ENCODE peak calls at places on chromosomes 11 and 22, in eight cellular contexts. One of them, this sample, is unnamed.

GRCh38 chr11:64238999-64239398 is 1.9 kb upstream of the FKBP2 start:
- DNase-seq in NCI-H1105 treated with DMSO at 0.1 percent for 48 hours: no peak
- DNase-seq in M059J: no peak
- DNase-seq in heart left ventricle: no peak
- DNase-seq in stimulated activated CD8-positive, alpha-beta memory T cell treated with anti-CD3 and anti-CD28 coated beads, Interleukin-15, amount 100 ng/mL, for 48 hours: no peak
- DNase-seq in testis: no peak
- DNase-seq in HFFc6: no peak
- DNase-seq in iPS-NIHi11: no peak
- DNase-seq in this sample: no peak

GRCh38 chr11:64744544-64745218 is 739 bp upstream of the RASGRP2 start:
- DNase-seq in NCI-H1105 treated with DMSO at 0.1 percent for 48 hours: no peak
- DNase-seq in M059J: no peak
- DNase-seq in heart left ventricle: peak
- DNase-seq in stimulated activated CD8-positive, alpha-beta memory T cell treated with anti-CD3 and anti-CD28 coated beads, Interleukin-15, amount 100 ng/mL, for 48 hours: no peak
- DNase-seq in testis: no peak
- DNase-seq in HFFc6: no peak
- DNase-seq in iPS-NIHi11: peak
- DNase-seq in this sample: no peak

GRCh38 chr11:110125632-110126031 is 32.4 kb downstream of the ZC3H12C start:
- DNase-seq in NCI-H1105 treated with DMSO at 0.1 percent for 48 hours: no peak
- DNase-seq in M059J: peak
- DNase-seq in heart left ventricle: no peak
- DNase-seq in stimulated activated CD8-positive, alpha-beta memory T cell treated with anti-CD3 and anti-CD28 coated beads, Interleukin-15, amount 100 ng/mL, for 48 hours: no peak
- DNase-seq in testis: no peak
- DNase-seq in HFFc6: peak
- DNase-seq in iPS-NIHi11: no peak
- DNase-seq in this sample: no peak

GRCh38 chr11:14342906-14343305 is 16.1 kb downstream of the RRAS2 start:
- DNase-seq in NCI-H1105 treated with DMSO at 0.1 percent for 48 hours: no peak
- DNase-seq in M059J: no peak
- DNase-seq in heart left ventricle: no peak
- DNase-seq in stimulated activated CD8-positive, alpha-beta memory T cell treated with anti-CD3 and anti-CD28 coated beads, Interleukin-15, amount 100 ng/mL, for 48 hours: no peak
- DNase-seq in testis: no peak
- DNase-seq in HFFc6: no peak
- DNase-seq in iPS-NIHi11: no peak
- DNase-seq in this sample: no peak

GRCh38 chr11:61904539-61905048 is 12.8 kb downstream of the RAB3IL1 start:
- DNase-seq in NCI-H1105 treated with DMSO at 0.1 percent for 48 hours: no peak
- DNase-seq in M059J: no peak
- DNase-seq in heart left ventricle: no peak
- DNase-seq in stimulated activated CD8-positive, alpha-beta memory T cell treated with anti-CD3 and anti-CD28 coated beads, Interleukin-15, amount 100 ng/mL, for 48 hours: no peak
- DNase-seq in testis: no peak
- DNase-seq in HFFc6: no peak
- DNase-seq in iPS-NIHi11: peak
- DNase-seq in this sample: no peak

GRCh38 chr22:19811811-19812771 is 42.6 kb downstream of the GNB1L start:
- DNase-seq in NCI-H1105 treated with DMSO at 0.1 percent for 48 hours: no peak
- DNase-seq in M059J: no peak
- DNase-seq in heart left ventricle: no peak
- DNase-seq in stimulated activated CD8-positive, alpha-beta memory T cell treated with anti-CD3 and anti-CD28 coated beads, Interleukin-15, amount 100 ng/mL, for 48 hours: no peak
- DNase-seq in testis: peak
- DNase-seq in HFFc6: no peak
- DNase-seq in iPS-NIHi11: no peak
- DNase-seq in this sample: no peak

GRCh38 chr11:17764446-17765218 is 30.1 kb downstream of the KCNC1 start:
- DNase-seq in NCI-H1105 treated with DMSO at 0.1 percent for 48 hours: no peak
- DNase-seq in M059J: no peak
- DNase-seq in heart left ventricle: no peak
- DNase-seq in stimulated activated CD8-positive, alpha-beta memory T cell treated with anti-CD3 and anti-CD28 coated beads, Interleukin-15, amount 100 ng/mL, for 48 hours: no peak
- DNase-seq in testis: no peak
- DNase-seq in HFFc6: no peak
- DNase-seq in iPS-NIHi11: no peak
- DNase-seq in this sample: no peak

GRCh38 chr11:119196833-119197483 is 9.2 kb upstream of the CBL start:
- DNase-seq in NCI-H1105 treated with DMSO at 0.1 percent for 48 hours: peak
- DNase-seq in M059J: peak
- DNase-seq in heart left ventricle: peak
- DNase-seq in stimulated activated CD8-positive, alpha-beta memory T cell treated with anti-CD3 and anti-CD28 coated beads, Interleukin-15, amount 100 ng/mL, for 48 hours: peak
- DNase-seq in testis: peak
- DNase-seq in HFFc6: peak
- DNase-seq in iPS-NIHi11: peak
- DNase-seq in this sample: peak

GRCh38 chr11:72229925-72230763 is 5.6 kb downstream of the INPPL1 start:
- DNase-seq in NCI-H1105 treated with DMSO at 0.1 percent for 48 hours: no peak
- DNase-seq in M059J: no peak
- DNase-seq in heart left ventricle: no peak
- DNase-seq in stimulated activated CD8-positive, alpha-beta memory T cell treated with anti-CD3 and anti-CD28 coated beads, Interleukin-15, amount 100 ng/mL, for 48 hours: no peak
- DNase-seq in testis: peak
- DNase-seq in HFFc6: no peak
- DNase-seq in iPS-NIHi11: no peak
- DNase-seq in this sample: no peak

GRCh38 chr22:43343262-43343988 is at the start of gene SCUBE1:
- DNase-seq in NCI-H1105 treated with DMSO at 0.1 percent for 48 hours: peak
- DNase-seq in M059J: peak
- DNase-seq in heart left ventricle: peak
- DNase-seq in stimulated activated CD8-positive, alpha-beta memory T cell treated with anti-CD3 and anti-CD28 coated beads, Interleukin-15, amount 100 ng/mL, for 48 hours: peak
- DNase-seq in testis: peak
- DNase-seq in HFFc6: no peak
- DNase-seq in iPS-NIHi11: peak
- DNase-seq in this sample: peak

GRCh38 chr11:70503201-70503877 is 105.0 kb downstream of the CTTN start:
- DNase-seq in NCI-H1105 treated with DMSO at 0.1 percent for 48 hours: peak
- DNase-seq in M059J: no peak
- DNase-seq in heart left ventricle: no peak
- DNase-seq in stimulated activated CD8-positive, alpha-beta memory T cell treated with anti-CD3 and anti-CD28 coated beads, Interleukin-15, amount 100 ng/mL, for 48 hours: no peak
- DNase-seq in testis: no peak
- DNase-seq in HFFc6: no peak
- DNase-seq in iPS-NIHi11: no peak
- DNase-seq in this sample: peak

GRCh38 chr22:31343235-31344191 is 2.6 kb downstream of the PATZ1 start:
- DNase-seq in NCI-H1105 treated with DMSO at 0.1 percent for 48 hours: peak
- DNase-seq in M059J: no peak
- DNase-seq in heart left ventricle: peak
- DNase-seq in stimulated activated CD8-positive, alpha-beta memory T cell treated with anti-CD3 and anti-CD28 coated beads, Interleukin-15, amount 100 ng/mL, for 48 hours: no peak
- DNase-seq in testis: peak
- DNase-seq in HFFc6: no peak
- DNase-seq in iPS-NIHi11: peak
- DNase-seq in this sample: peak

GRCh38 chr11:125070699-125071254 is 7.7 kb downstream of the SLC37A2 start:
- DNase-seq in NCI-H1105 treated with DMSO at 0.1 percent for 48 hours: no peak
- DNase-seq in M059J: peak
- DNase-seq in heart left ventricle: peak
- DNase-seq in stimulated activated CD8-positive, alpha-beta memory T cell treated with anti-CD3 and anti-CD28 coated beads, Interleukin-15, amount 100 ng/mL, for 48 hours: peak
- DNase-seq in testis: peak
- DNase-seq in HFFc6: peak
- DNase-seq in iPS-NIHi11: no peak
- DNase-seq in this sample: no peak

GRCh38 chr11:125777309-125777708 is 1.3 kb downstream of the PATE2 start:
- DNase-seq in NCI-H1105 treated with DMSO at 0.1 percent for 48 hours: no peak
- DNase-seq in M059J: peak
- DNase-seq in heart left ventricle: no peak
- DNase-seq in stimulated activated CD8-positive, alpha-beta memory T cell treated with anti-CD3 and anti-CD28 coated beads, Interleukin-15, amount 100 ng/mL, for 48 hours: no peak
- DNase-seq in testis: no peak
- DNase-seq in HFFc6: peak
- DNase-seq in iPS-NIHi11: no peak
- DNase-seq in this sample: peak

GRCh38 chr11:45245237-45246045 is 40.7 kb downstream of the SYT13 start:
- DNase-seq in NCI-H1105 treated with DMSO at 0.1 percent for 48 hours: no peak
- DNase-seq in M059J: no peak
- DNase-seq in heart left ventricle: no peak
- DNase-seq in stimulated activated CD8-positive, alpha-beta memory T cell treated with anti-CD3 and anti-CD28 coated beads, Interleukin-15, amount 100 ng/mL, for 48 hours: no peak
- DNase-seq in testis: no peak
- DNase-seq in HFFc6: no peak
- DNase-seq in iPS-NIHi11: no peak
- DNase-seq in this sample: no peak

GRCh38 chr11:70007796-70008195 is 70.3 kb upstream of the ANO1 start:
- DNase-seq in NCI-H1105 treated with DMSO at 0.1 percent for 48 hours: no peak
- DNase-seq in M059J: no peak
- DNase-seq in heart left ventricle: no peak
- DNase-seq in stimulated activated CD8-positive, alpha-beta memory T cell treated with anti-CD3 and anti-CD28 coated beads, Interleukin-15, amount 100 ng/mL, for 48 hours: no peak
- DNase-seq in testis: no peak
- DNase-seq in HFFc6: no peak
- DNase-seq in iPS-NIHi11: no peak
- DNase-seq in this sample: no peak

GRCh38 chr11:104970756-104971155 is 2.4 kb upstream of the CASP4 start:
- DNase-seq in NCI-H1105 treated with DMSO at 0.1 percent for 48 hours: no peak
- DNase-seq in M059J: no peak
- DNase-seq in heart left ventricle: no peak
- DNase-seq in stimulated activated CD8-positive, alpha-beta memory T cell treated with anti-CD3 and anti-CD28 coated beads, Interleukin-15, amount 100 ng/mL, for 48 hours: no peak
- DNase-seq in testis: no peak
- DNase-seq in HFFc6: no peak
- DNase-seq in iPS-NIHi11: no peak
- DNase-seq in this sample: no peak

GRCh38 chr22:38862375-38863329 is 9.4 kb downstream of the CBX6 start:
- DNase-seq in NCI-H1105 treated with DMSO at 0.1 percent for 48 hours: no peak
- DNase-seq in M059J: no peak
- DNase-seq in heart left ventricle: peak
- DNase-seq in stimulated activated CD8-positive, alpha-beta memory T cell treated with anti-CD3 and anti-CD28 coated beads, Interleukin-15, amount 100 ng/mL, for 48 hours: no peak
- DNase-seq in testis: peak
- DNase-seq in HFFc6: no peak
- DNase-seq in iPS-NIHi11: no peak
- DNase-seq in this sample: no peak

GRCh38 chr11:113862430-113862829 is 12.9 kb downstream of the USP28 start:
- DNase-seq in NCI-H1105 treated with DMSO at 0.1 percent for 48 hours: no peak
- DNase-seq in M059J: no peak
- DNase-seq in heart left ventricle: no peak
- DNase-seq in stimulated activated CD8-positive, alpha-beta memory T cell treated with anti-CD3 and anti-CD28 coated beads, Interleukin-15, amount 100 ng/mL, for 48 hours: no peak
- DNase-seq in testis: no peak
- DNase-seq in HFFc6: peak
- DNase-seq in iPS-NIHi11: no peak
- DNase-seq in this sample: no peak

GRCh38 chr22:47294222-47294532 is 531.7 kb downstream of the TBC1D22A start:
- DNase-seq in NCI-H1105 treated with DMSO at 0.1 percent for 48 hours: no peak
- DNase-seq in M059J: peak
- DNase-seq in heart left ventricle: peak
- DNase-seq in stimulated activated CD8-positive, alpha-beta memory T cell treated with anti-CD3 and anti-CD28 coated beads, Interleukin-15, amount 100 ng/mL, for 48 hours: no peak
- DNase-seq in testis: peak
- DNase-seq in HFFc6: peak
- DNase-seq in iPS-NIHi11: no peak
- DNase-seq in this sample: no peak

GRCh38 chr11:35159111-35159510 is 20.1 kb downstream of the CD44 start:
- DNase-seq in NCI-H1105 treated with DMSO at 0.1 percent for 48 hours: no peak
- DNase-seq in M059J: no peak
- DNase-seq in heart left ventricle: no peak
- DNase-seq in stimulated activated CD8-positive, alpha-beta memory T cell treated with anti-CD3 and anti-CD28 coated beads, Interleukin-15, amount 100 ng/mL, for 48 hours: no peak
- DNase-seq in testis: no peak
- DNase-seq in HFFc6: no peak
- DNase-seq in iPS-NIHi11: no peak
- DNase-seq in this sample: no peak

GRCh38 chr22:23033116-23033905 is 37.0 kb upstream of the GNAZ start:
- DNase-seq in NCI-H1105 treated with DMSO at 0.1 percent for 48 hours: no peak
- DNase-seq in M059J: no peak
- DNase-seq in heart left ventricle: no peak
- DNase-seq in stimulated activated CD8-positive, alpha-beta memory T cell treated with anti-CD3 and anti-CD28 coated beads, Interleukin-15, amount 100 ng/mL, for 48 hours: no peak
- DNase-seq in testis: no peak
- DNase-seq in HFFc6: no peak
- DNase-seq in iPS-NIHi11: no peak
- DNase-seq in this sample: no peak

GRCh38 chr11:126194121-126194543 is 17.3 kb downstream of the RPUSD4 start:
- DNase-seq in NCI-H1105 treated with DMSO at 0.1 percent for 48 hours: peak
- DNase-seq in M059J: peak
- DNase-seq in heart left ventricle: no peak
- DNase-seq in stimulated activated CD8-positive, alpha-beta memory T cell treated with anti-CD3 and anti-CD28 coated beads, Interleukin-15, amount 100 ng/mL, for 48 hours: no peak
- DNase-seq in testis: peak
- DNase-seq in HFFc6: peak
- DNase-seq in iPS-NIHi11: peak
- DNase-seq in this sample: peak

GRCh38 chr11:124754309-124754708 is 2.3 kb upstream of the VSIG2 start:
- DNase-seq in NCI-H1105 treated with DMSO at 0.1 percent for 48 hours: no peak
- DNase-seq in M059J: peak
- DNase-seq in heart left ventricle: no peak
- DNase-seq in stimulated activated CD8-positive, alpha-beta memory T cell treated with anti-CD3 and anti-CD28 coated beads, Interleukin-15, amount 100 ng/mL, for 48 hours: no peak
- DNase-seq in testis: no peak
- DNase-seq in HFFc6: no peak
- DNase-seq in iPS-NIHi11: no peak
- DNase-seq in this sample: no peak

GRCh38 chr11:110112457-110112856 is 19.3 kb downstream of the ZC3H12C start:
- DNase-seq in NCI-H1105 treated with DMSO at 0.1 percent for 48 hours: no peak
- DNase-seq in M059J: no peak
- DNase-seq in heart left ventricle: no peak
- DNase-seq in stimulated activated CD8-positive, alpha-beta memory T cell treated with anti-CD3 and anti-CD28 coated beads, Interleukin-15, amount 100 ng/mL, for 48 hours: no peak
- DNase-seq in testis: no peak
- DNase-seq in HFFc6: no peak
- DNase-seq in iPS-NIHi11: no peak
- DNase-seq in this sample: no peak

GRCh38 chr11:10476342-10476741 is 21.3 kb downstream of the AMPD3 start:
- DNase-seq in NCI-H1105 treated with DMSO at 0.1 percent for 48 hours: no peak
- DNase-seq in M059J: no peak
- DNase-seq in heart left ventricle: no peak
- DNase-seq in stimulated activated CD8-positive, alpha-beta memory T cell treated with anti-CD3 and anti-CD28 coated beads, Interleukin-15, amount 100 ng/mL, for 48 hours: no peak
- DNase-seq in testis: no peak
- DNase-seq in HFFc6: no peak
- DNase-seq in iPS-NIHi11: no peak
- DNase-seq in this sample: no peak

GRCh38 chr11:82810326-82810725 is 76.7 kb upstream of the FAM181B start:
- DNase-seq in NCI-H1105 treated with DMSO at 0.1 percent for 48 hours: no peak
- DNase-seq in M059J: no peak
- DNase-seq in heart left ventricle: no peak
- DNase-seq in stimulated activated CD8-positive, alpha-beta memory T cell treated with anti-CD3 and anti-CD28 coated beads, Interleukin-15, amount 100 ng/mL, for 48 hours: no peak
- DNase-seq in testis: no peak
- DNase-seq in HFFc6: no peak
- DNase-seq in iPS-NIHi11: no peak
- DNase-seq in this sample: no peak

GRCh38 chr11:124841186-124841585 is 24.0 kb upstream of the ROBO3 start:
- DNase-seq in NCI-H1105 treated with DMSO at 0.1 percent for 48 hours: no peak
- DNase-seq in M059J: peak
- DNase-seq in heart left ventricle: no peak
- DNase-seq in stimulated activated CD8-positive, alpha-beta memory T cell treated with anti-CD3 and anti-CD28 coated beads, Interleukin-15, amount 100 ng/mL, for 48 hours: no peak
- DNase-seq in testis: no peak
- DNase-seq in HFFc6: no peak
- DNase-seq in iPS-NIHi11: no peak
- DNase-seq in this sample: no peak

GRCh38 chr11:77091146-77091940 is 11.3 kb upstream of the OMP start:
- DNase-seq in NCI-H1105 treated with DMSO at 0.1 percent for 48 hours: peak
- DNase-seq in M059J: peak
- DNase-seq in heart left ventricle: peak
- DNase-seq in stimulated activated CD8-positive, alpha-beta memory T cell treated with anti-CD3 and anti-CD28 coated beads, Interleukin-15, amount 100 ng/mL, for 48 hours: peak
- DNase-seq in testis: peak
- DNase-seq in HFFc6: peak
- DNase-seq in iPS-NIHi11: peak
- DNase-seq in this sample: peak

GRCh38 chr11:79314906-79315689 is 125.7 kb downstream of the TENM4 start:
- DNase-seq in NCI-H1105 treated with DMSO at 0.1 percent for 48 hours: no peak
- DNase-seq in M059J: peak
- DNase-seq in heart left ventricle: no peak
- DNase-seq in stimulated activated CD8-positive, alpha-beta memory T cell treated with anti-CD3 and anti-CD28 coated beads, Interleukin-15, amount 100 ng/mL, for 48 hours: no peak
- DNase-seq in testis: no peak
- DNase-seq in HFFc6: no peak
- DNase-seq in iPS-NIHi11: peak
- DNase-seq in this sample: peak

GRCh38 chr11:68383976-68384501 is 71.6 kb downstream of the LRP5 start:
- DNase-seq in NCI-H1105 treated with DMSO at 0.1 percent for 48 hours: peak
- DNase-seq in M059J: peak
- DNase-seq in heart left ventricle: peak
- DNase-seq in stimulated activated CD8-positive, alpha-beta memory T cell treated with anti-CD3 and anti-CD28 coated beads, Interleukin-15, amount 100 ng/mL, for 48 hours: peak
- DNase-seq in testis: peak
- DNase-seq in HFFc6: peak
- DNase-seq in iPS-NIHi11: peak
- DNase-seq in this sample: no peak

GRCh38 chr11:33103836-33104235 is 57.4 kb downstream of the CSTF3 start:
- DNase-seq in NCI-H1105 treated with DMSO at 0.1 percent for 48 hours: no peak
- DNase-seq in M059J: no peak
- DNase-seq in heart left ventricle: no peak
- DNase-seq in stimulated activated CD8-positive, alpha-beta memory T cell treated with anti-CD3 and anti-CD28 coated beads, Interleukin-15, amount 100 ng/mL, for 48 hours: no peak
- DNase-seq in testis: no peak
- DNase-seq in HFFc6: no peak
- DNase-seq in iPS-NIHi11: no peak
- DNase-seq in this sample: no peak

GRCh38 chr11:114026355-114026754 is 33.2 kb upstream of the ZBTB16 start:
- DNase-seq in NCI-H1105 treated with DMSO at 0.1 percent for 48 hours: no peak
- DNase-seq in M059J: peak
- DNase-seq in heart left ventricle: no peak
- DNase-seq in stimulated activated CD8-positive, alpha-beta memory T cell treated with anti-CD3 and anti-CD28 coated beads, Interleukin-15, amount 100 ng/mL, for 48 hours: no peak
- DNase-seq in testis: no peak
- DNase-seq in HFFc6: no peak
- DNase-seq in iPS-NIHi11: peak
- DNase-seq in this sample: no peak

This sample was measured in NCI-H2029.